ENCODE peak calls at places on chromosomes 13 and 19, in eight cellular contexts. V is CD4-positive, CD25-positive, alpha-beta regulatory T cell; K is pulmonary artery endothelial cell; L is HL-60; M is PC-3; H is LHCN-M2; T is endothelial cell; D is activated CD8-positive, alpha-beta memory T cell treated with anti-CD3 and anti-CD28 coated beads, Interleukin-2, amount 10 ng/mL, durations not matched to agents 7 days and 5 days. J is an unnamed sample.

GRCh38 chr13:36412736-36413135 is 19.6 kb upstream of the CCNA1 start:
- DNase-seq in V (no peak), K (no peak), L (no peak), M (no peak), H (no peak), T (no peak), D (no peak), J (no peak)

GRCh38 chr19:43759515-43759914 is 4.8 kb upstream of the SMG9 start:
- DNase-seq in V (no peak), K (no peak), L (no peak), M (peak), H (peak), T (no peak), D (no peak), J (no peak)

GRCh38 chr13:46295531-46296464 is 84.1 kb downstream of the LRRC63 start:
- DNase-seq in V (peak), K (peak), L (peak), M (peak), H (peak), T (no peak), D (peak), J (peak)

GRCh38 chr19:15294591-15294990 is 37.7 kb downstream of the BRD4 start:
- DNase-seq in V (no peak), K (no peak), L (no peak), M (no peak), H (no peak), T (no peak), D (no peak), J (no peak)

GRCh38 chr19:13150919-13151604 is 851 bp downstream of the IER2 start:
- DNase-seq in V (no peak), K (no peak), L (no peak), M (no peak), H (no peak), T (peak), D (peak), J (no peak)

GRCh38 chr19:1855828-1856255 is 7.5 kb downstream of the KLF16 start:
- DNase-seq in V (peak), K (no peak), L (peak), M (no peak), H (peak), T (no peak), D (peak), J (no peak)

GRCh38 chr19:383922-384800 is 24.8 kb downstream of the C2CD4C start:
- DNase-seq in V (no peak), K (no peak), L (no peak), M (no peak), H (peak), T (peak), D (no peak), J (no peak)

GRCh38 chr13:106423530-106423929 is 111.9 kb downstream of the EFNB2 start:
- DNase-seq in V (no peak), K (no peak), L (no peak), M (no peak), H (no peak), T (no peak), D (no peak), J (no peak)

GRCh38 chr13:110815471-110816204 is 99.2 kb downstream of the ANKRD10 start:
- DNase-seq in V (no peak), K (no peak), L (no peak), M (peak), H (peak), T (no peak), D (no peak), J (no peak)

J was measured in SIG-M5.